ENCODE peak calls at places on chromosomes 12 and 14, in eight cellular contexts. C is heart left ventricle, O is suprapubic skin, A is pancreas, I is breast epithelium, N is Panc1, K is adrenal gland, R is GM12865. U is an unnamed sample.

GRCh38 chr12:70555081-70555480 is 82.1 kb downstream of the PTPRB start:
- DNase-seq in C (no peak), O (no peak), A (no peak), I (no peak), N (no peak), K (no peak), R (no peak), U (no peak)

GRCh38 chr12:52791271-52792184 is 4.4 kb downstream of the KRT3 start:
- DNase-seq in C (no peak), O (no peak), A (no peak), I (no peak), N (no peak), K (no peak), R (no peak), U (no peak)

GRCh38 chr14:91350813-91351507 is 66.7 kb downstream of the CCDC88C start:
- DNase-seq in C (no peak), O (no peak), A (no peak), I (no peak), N (no peak), K (no peak), R (peak), U (no peak)

GRCh38 chr12:11765817-11766794 is 116.6 kb downstream of the ETV6 start:
- DNase-seq in C (peak), O (no peak), A (no peak), I (peak), N (no peak), K (peak), R (peak), U (no peak)

GRCh38 chr14:59028476-59029202 is 159.8 kb upstream of the DAAM1 start:
- DNase-seq in C (peak), O (no peak), A (peak), I (no peak), N (peak), K (peak), R (peak), U (no peak)

GRCh38 chr14:74508844-74509428 is 15.4 kb downstream of the ISCA2 start:
- DNase-seq in C (no peak), O (no peak), A (no peak), I (no peak), N (no peak), K (no peak), R (no peak), U (peak)

GRCh38 chr14:78107171-78107570 is 63.0 kb upstream of the NRXN3 start:
- DNase-seq in C (no peak), O (no peak), A (no peak), I (no peak), N (no peak), K (no peak), R (no peak), U (no peak)

GRCh38 chr12:34377243-34378035 is 355.1 kb downstream of the ALG10 start:
- DNase-seq in C (no peak), O (no peak), A (no peak), I (no peak), N (no peak), K (no peak), R (no peak), U (no peak)

GRCh38 chr12:12800406-12801180 is 12.6 kb upstream of the DDX47 start:
- DNase-seq in C (no peak), O (no peak), A (no peak), I (no peak), N (no peak), K (no peak), R (no peak), U (no peak)

GRCh38 chr14:29584992-29585391 is 342.7 kb downstream of the PRKD1 start:
- DNase-seq in C (peak), O (no peak), A (peak), I (no peak), N (no peak), K (peak), R (no peak), U (no peak)

GRCh38 chr12:101459642-101460346 is 15.3 kb upstream of the SPIC start:
- DNase-seq in C (no peak), O (peak), A (peak), I (no peak), N (peak), K (no peak), R (no peak), U (no peak)

GRCh38 chr12:26121841-26122680 is 2.8 kb downstream of the BHLHE41 start:
- DNase-seq in C (peak), O (no peak), A (peak), I (no peak), N (no peak), K (peak), R (peak), U (no peak)

GRCh38 chr14:85534435-85534834 is 4.5 kb downstream of the FLRT2 start:
- DNase-seq in C (no peak), O (no peak), A (no peak), I (no peak), N (no peak), K (peak), R (no peak), U (no peak)

GRCh38 chr12:53061404-53062010 is 11.6 kb downstream of the TNS2 start:
- DNase-seq in C (peak), O (no peak), A (peak), I (peak), N (no peak), K (peak), R (no peak), U (peak)

GRCh38 chr12:63302269-63302940 is 151.4 kb upstream of the AVPR1A start:
- DNase-seq in C (no peak), O (no peak), A (no peak), I (no peak), N (no peak), K (no peak), R (peak), U (no peak)

GRCh38 chr12:111904438-111904837 is 62.4 kb downstream of the MAPKAPK5 start:
- DNase-seq in C (no peak), O (no peak), A (no peak), I (no peak), N (no peak), K (no peak), R (no peak), U (no peak)

DNA sequence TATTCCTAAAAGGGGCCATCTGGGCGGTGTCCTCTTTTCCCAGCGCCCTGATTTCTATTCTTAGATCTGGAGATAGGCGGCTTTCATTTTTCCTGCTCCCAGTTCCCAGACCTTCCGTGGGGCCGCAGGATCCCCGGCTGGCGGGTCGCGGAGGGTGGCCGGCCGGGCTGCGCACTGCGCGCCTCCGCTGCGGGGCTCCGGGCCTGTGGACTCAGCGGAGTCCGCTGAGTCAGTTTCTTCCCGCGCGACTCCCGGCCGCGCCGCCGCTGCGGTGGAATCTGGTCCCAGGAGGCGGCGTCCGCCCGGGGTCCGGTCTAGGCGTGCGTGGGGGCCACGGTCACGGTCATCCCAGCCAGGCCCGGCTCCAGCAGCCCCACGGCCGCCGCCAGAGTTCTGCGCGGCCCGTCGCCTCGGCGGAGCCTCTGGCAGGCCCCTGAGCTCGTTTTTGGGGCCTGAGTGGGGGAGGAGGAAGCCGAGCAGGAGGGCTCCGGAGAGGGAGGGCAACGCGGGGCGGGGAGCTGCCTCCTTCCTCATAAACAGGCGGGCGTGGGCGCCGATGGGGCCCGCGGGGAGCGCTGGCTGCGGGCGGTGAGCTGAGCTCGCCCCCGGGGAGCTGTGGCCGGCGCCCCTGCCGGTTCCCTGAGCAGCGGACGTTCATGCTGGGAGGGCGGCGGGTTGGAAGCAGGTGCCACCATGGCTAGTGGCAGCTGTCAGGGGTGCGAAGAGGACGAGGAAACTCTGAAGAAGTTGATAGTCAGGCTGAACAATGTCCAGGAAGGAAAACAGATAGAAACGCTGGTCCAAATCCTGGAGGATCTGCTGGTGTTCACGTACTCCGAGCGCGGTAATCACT is at the start of gene LRRK2:
- DNase-seq in C (peak), O (peak), A (peak), I (peak), N (no peak), K (peak), R (peak), U (peak)
- TF ChIP-seq CTCF in C (no peak), O (no peak), A (no peak), I (no peak), N (no peak), K (no peak), R (peak), U (peak)

DNA sequence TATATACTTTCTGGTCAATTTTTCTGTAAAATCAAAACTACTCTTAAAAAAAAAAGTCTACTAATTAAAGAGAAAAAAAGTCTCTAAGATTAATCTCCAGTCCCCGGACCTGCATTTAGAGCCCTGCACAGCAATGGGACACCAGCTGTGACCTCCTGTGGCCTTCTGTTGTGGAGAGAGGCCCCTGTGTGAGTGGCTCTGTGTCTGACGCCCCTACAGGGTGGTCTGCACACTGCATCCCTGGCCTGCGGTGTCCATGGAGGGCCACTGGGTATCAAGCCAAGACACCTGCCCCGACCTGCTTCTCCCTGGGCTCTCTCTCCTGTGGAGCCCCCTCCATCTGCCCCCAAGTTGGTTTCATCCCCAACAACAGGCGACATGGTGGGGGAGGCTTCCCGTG is 248.0 kb upstream of the DIO3 start:
- DNase-seq in C (no peak), O (no peak), A (no peak), I (no peak), N (no peak), K (no peak), R (no peak), U (no peak)
- TF ChIP-seq CTCF in C (no peak), O (no peak), A (no peak), I (no peak), N (peak), K (no peak), R (no peak), U (no peak)

GRCh38 chr12:55818886-55819285 is 1.0 kb downstream of the ORMDL2 start:
- DNase-seq in C (no peak), O (peak), A (no peak), I (no peak), N (no peak), K (no peak), R (no peak), U (no peak)

GRCh38 chr12:55818140-55818728 is 393 bp downstream of the ORMDL2 start:
- DNase-seq in C (no peak), O (no peak), A (no peak), I (no peak), N (no peak), K (no peak), R (no peak), U (no peak)

GRCh38 chr12:55822228-55822627 is 4.4 kb downstream of the ORMDL2 start:
- DNase-seq in C (no peak), O (peak), A (no peak), I (no peak), N (no peak), K (no peak), R (no peak), U (peak)

GRCh38 chr12:55823419-55823818 is 5.6 kb downstream of the ORMDL2 start:
- DNase-seq in C (no peak), O (no peak), A (no peak), I (no peak), N (no peak), K (no peak), R (no peak), U (no peak)

GRCh38 chr12:55820679-55821078 is 2.8 kb downstream of the ORMDL2 start:
- DNase-seq in C (no peak), O (no peak), A (no peak), I (no peak), N (no peak), K (no peak), R (no peak), U (no peak)
- TF ChIP-seq CTCF in C (no peak), O (no peak), A (no peak), I (no peak), N (peak), K (no peak), R (peak), U (peak)

GRCh38 chr12:57049890-57050289 is at the start of gene MYO1A:
- DNase-seq in C (no peak), O (no peak), A (no peak), I (no peak), N (no peak), K (no peak), R (no peak), U (no peak)

GRCh38 chr12:57047981-57048380 is 1.9 kb downstream of the MYO1A start:
- DNase-seq in C (no peak), O (no peak), A (no peak), I (no peak), N (no peak), K (no peak), R (no peak), U (no peak)

GRCh38 chr12:57046947-57047890 is 2.7 kb downstream of the MYO1A start:
- DNase-seq in C (peak), O (no peak), A (no peak), I (no peak), N (no peak), K (no peak), R (peak), U (no peak)

GRCh38 chr12:57049047-57049446 is 882 bp downstream of the MYO1A start:
- DNase-seq in C (no peak), O (no peak), A (no peak), I (no peak), N (no peak), K (no peak), R (no peak), U (no peak)

DNA sequence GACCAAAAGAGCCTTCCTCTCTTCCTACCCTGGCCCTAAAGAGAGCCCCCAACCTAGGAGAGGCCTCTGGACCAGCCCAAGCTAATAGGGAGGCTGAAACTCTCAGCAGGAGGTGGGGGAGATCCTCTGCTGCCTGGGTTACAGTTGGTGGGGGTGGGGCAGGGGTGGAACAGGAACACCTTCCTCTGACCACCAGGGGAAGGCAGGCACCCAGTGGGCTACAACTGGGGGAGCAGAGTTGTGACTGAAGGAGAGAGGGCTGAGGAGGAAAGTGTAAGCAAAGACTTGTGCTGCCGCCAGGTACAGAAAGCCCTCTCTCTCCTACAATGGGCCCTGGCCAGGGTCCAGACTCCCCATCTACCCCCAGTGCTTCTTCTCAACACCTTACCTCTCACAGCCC is 1.5 kb downstream of the MYO1A start:
- DNase-seq in C (no peak), O (no peak), A (no peak), I (no peak), N (no peak), K (no peak), R (no peak), U (no peak)
- TF ChIP-seq CTCF in C (no peak), O (no peak), A (no peak), I (no peak), N (no peak), K (no peak), R (no peak), U (no peak)

DNA sequence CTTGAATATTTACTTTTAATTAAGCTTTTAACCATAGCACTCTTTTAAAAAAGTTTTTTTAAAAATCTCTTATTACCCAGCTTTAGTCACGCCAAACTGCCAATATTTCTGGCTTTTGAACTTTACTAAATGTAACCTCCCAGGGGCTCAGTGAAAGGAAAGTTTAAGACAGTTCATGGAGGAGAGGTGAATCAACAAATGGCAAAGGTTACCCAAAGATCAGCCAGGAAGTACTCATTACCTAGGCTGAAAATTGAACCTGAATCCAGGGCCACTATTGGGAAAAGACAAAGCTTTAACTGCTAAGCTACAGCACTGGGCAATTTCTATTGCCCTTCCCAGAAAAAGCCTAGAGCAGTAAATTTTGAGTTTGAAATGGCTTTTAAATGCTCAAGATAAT is 282.2 kb downstream of the GPHN start:
- DNase-seq in C (no peak), O (no peak), A (no peak), I (no peak), N (no peak), K (no peak), R (no peak), U (no peak)
- TF ChIP-seq CTCF in C (no peak), O (no peak), A (no peak), I (no peak), N (no peak), K (no peak), R (no peak), U (no peak)

DNA sequence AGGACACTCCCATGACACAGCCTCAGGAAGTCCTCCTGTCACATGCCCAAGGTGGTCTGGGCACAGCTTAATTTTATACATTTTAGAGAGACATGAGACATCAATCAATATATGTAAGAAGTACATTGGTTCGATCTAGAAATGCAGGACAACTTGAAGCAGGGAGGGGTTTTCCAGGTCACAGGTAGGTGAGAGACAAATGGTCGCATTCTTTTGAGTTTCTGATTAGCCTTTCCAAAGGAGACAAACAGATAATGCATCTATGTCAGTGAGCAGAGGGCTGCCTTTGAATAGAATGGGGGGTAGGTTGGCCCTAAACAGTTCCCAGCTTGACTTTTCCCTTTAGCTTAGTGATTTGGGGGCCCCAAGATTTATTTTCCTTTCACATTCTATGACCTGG is 2.5 kb downstream of the HSPB8 start:
- DNase-seq in C (no peak), O (no peak), A (no peak), I (no peak), N (no peak), K (no peak), R (no peak), U (no peak)
- TF ChIP-seq CTCF in C (no peak), O (no peak), A (no peak), I (no peak), N (no peak), K (no peak), R (no peak), U (no peak)